ENCODE peak calls at places on chromosome 1, in six cellular contexts. F, N, O, M, W and L are unnamed samples.

GRCh38 chr1:48177257-48177656 is 45.3 kb upstream of the SLC5A9 start:
- DNase-seq in F (peak; percentile 17), N (no peak), O (no peak), M (peak; percentile 76), W (no peak), L (no peak)

GRCh38 chr1:43005460-43006351 is 47.0 kb upstream of the SLC2A1 start:
- DNase-seq in F (no peak), N (no peak), O (no peak), M (peak; percentile 61), W (no peak), L (no peak)

GRCh38 chr1:227913969-227914791 is 33.6 kb downstream of the WNT9A start:
- DNase-seq in F (no peak), N (no peak), O (no peak), M (no peak), W (no peak), L (no peak)

GRCh38 chr1:67299296-67299695 is 8.4 kb upstream of the IL12RB2 start:
- DNase-seq in F (no peak), N (no peak), O (no peak), M (no peak), W (no peak), L (no peak)

GRCh38 chr1:117592155-117592554 is 13.7 kb upstream of the TENT5C start:
- DNase-seq in F (no peak), N (peak; percentile 91), O (no peak), M (no peak), W (no peak), L (no peak)

GRCh38 chr1:204074274-204075115 is 1.6 kb downstream of the SOX13 start:
- DNase-seq in F (peak; percentile 84), N (peak; percentile 58), O (peak; percentile 90), M (no peak), W (peak; percentile 58), L (no peak)

GRCh38 chr1:201354901-201355295 is 22.6 kb downstream of the TNNT2 start:
- DNase-seq in F (no peak), N (no peak), O (no peak), M (no peak), W (no peak), L (no peak)

GRCh38 chr1:233281711-233282581 is 13.6 kb downstream of the PCNX2 start:
- DNase-seq in F (no peak), N (no peak), O (no peak), M (no peak), W (no peak), L (no peak)

DNA sequence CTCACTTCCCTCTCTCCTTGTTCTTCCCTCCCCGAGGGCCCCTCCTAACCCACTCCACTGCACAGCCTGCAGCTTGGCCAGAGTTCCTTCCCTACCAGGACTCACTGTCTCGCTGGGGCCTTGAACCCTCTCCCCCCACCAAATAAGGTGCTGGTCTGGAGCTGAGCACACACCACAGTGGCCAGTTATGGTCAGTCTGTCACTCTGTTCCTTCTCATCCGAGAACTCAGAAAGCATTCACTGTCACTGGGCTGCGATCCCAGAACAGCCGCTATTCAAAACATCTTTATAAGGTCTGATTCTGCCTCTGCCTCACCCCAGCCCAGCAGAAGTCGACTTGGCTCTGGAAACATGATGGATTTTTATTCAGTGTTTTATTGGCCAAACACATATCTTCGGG is 19.8 kb upstream of the LBR start:
- DNase-seq in F (peak; percentile 69), N (no peak), O (peak; percentile 97), M (no peak), W (no peak), L (peak; percentile 45)
- TF ChIP-seq EP300 in F (peak; percentile 25), N (peak; percentile 88), O (peak; percentile 76), M (no peak), W (no peak), L (peak; percentile 4)

GRCh38 chr1:221439008-221439733 is 302.7 kb downstream of the DUSP10 start:
- DNase-seq in F (no peak), N (no peak), O (no peak), M (no peak), W (peak; percentile 42), L (no peak)
- TF ChIP-seq EP300 in F (no peak), N (no peak), O (no peak), M (no peak), W (no peak), L (no peak)

DNA sequence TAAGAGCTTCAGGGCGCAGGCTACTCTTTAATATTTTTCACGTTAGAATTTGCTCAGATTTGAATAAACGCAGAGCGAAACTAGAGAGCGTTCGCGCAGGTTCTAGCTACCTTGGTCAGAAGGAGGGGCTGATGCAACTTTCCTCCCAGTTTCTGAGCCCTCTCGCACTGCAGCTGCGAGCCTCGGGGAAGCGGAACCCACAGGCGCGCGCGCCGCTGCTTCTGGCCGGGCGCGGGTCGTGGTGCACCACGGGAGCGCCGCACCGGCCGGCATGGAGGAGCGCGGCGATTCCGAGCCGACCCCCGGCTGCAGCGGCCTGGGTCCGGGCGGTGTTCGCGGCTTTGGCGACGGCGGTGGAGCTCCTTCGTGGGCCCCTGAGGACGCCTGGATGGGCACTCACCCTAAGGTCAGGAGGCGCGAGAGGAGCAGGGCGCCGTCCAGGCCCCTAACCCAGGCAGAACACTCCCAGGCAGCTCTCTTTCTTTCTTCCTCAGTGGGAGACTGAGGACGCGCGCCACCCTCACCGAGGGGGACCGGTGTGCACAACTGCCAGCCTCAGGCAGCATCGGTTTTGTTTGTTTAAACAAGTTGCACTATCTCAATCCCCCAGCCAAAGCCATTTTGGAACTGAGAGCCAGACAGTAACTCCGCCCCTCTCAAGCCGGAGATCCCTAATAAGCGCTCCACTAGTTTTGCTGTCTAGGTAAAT is at the start of gene TSEN15:
- DNase-seq in F (peak; percentile 66), N (peak; percentile 86), O (peak; percentile 89), M (peak; percentile 92), W (peak; percentile 73), L (peak; percentile 54)
- TF ChIP-seq EP300 in F (no peak), N (no peak), O (no peak), M (peak; percentile 78), W (no peak), L (peak; percentile 64)

DNA sequence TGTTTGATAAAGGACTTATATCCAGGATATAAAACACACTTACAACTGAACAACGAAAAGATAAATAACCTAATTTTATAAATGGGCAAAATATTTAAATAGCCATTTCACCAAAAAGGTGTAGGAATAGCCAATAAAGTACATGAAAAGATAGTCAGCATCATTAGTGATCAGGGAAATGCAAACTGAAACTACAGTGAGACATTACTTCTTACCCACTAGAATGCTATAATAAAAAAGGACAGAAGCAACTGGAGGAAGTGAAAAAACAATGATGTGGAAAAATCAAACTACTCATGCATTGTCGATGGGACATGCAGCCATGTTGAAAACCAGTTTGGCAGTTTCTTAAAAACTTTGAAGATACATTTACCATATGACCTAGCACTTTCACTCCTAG is 43.4 kb upstream of the HSD3B1 start:
- DNase-seq in F (no peak), N (no peak), O (no peak), M (no peak), W (no peak), L (no peak)
- TF ChIP-seq EP300 in F (no peak), N (no peak), O (no peak), M (no peak), W (no peak), L (no peak)

GRCh38 chr1:106651028-106651752 is 405.3 kb upstream of the PRMT6 start:
- DNase-seq in F (no peak), N (no peak), O (no peak), M (no peak), W (no peak), L (no peak)

DNA sequence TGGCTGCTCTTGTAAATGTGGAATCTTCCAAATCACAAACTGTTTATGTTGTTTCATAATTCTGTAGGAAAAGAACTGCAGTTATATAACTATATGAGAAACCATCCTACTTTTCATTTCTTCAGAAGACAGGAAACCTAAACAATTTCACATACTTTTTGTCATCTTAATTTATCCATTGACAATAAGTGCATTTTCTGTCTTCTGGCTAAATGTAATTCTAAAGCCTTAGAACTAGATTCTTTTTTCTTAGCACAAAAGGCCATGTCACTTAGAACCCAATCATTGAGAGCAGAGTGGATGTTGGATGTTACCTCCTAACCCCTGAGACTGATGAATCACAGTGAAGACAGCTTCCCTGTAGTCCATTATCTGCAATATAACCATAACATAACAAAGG is 410.2 kb upstream of the PRMT6 start:
- DNase-seq in F (no peak), N (no peak), O (no peak), M (no peak), W (no peak), L (no peak)
- TF ChIP-seq EP300 in F (no peak), N (no peak), O (no peak), M (no peak), W (no peak), L (no peak)

GRCh38 chr1:56507925-56508522 is 71.3 kb downstream of the PLPP3 start:
- DNase-seq in F (no peak), N (peak; percentile 27), O (no peak), M (no peak), W (no peak), L (no peak)

GRCh38 chr1:56506951-56507437 is 72.4 kb downstream of the PLPP3 start:
- DNase-seq in F (no peak), N (no peak), O (no peak), M (no peak), W (no peak), L (no peak)

GRCh38 chr1:56509713-56510641 is 69.4 kb downstream of the PLPP3 start:
- DNase-seq in F (no peak), N (no peak), O (no peak), M (peak; percentile 50), W (no peak), L (no peak)

GRCh38 chr1:56510642-56511021 is 68.7 kb downstream of the PLPP3 start:
- DNase-seq in F (no peak), N (no peak), O (no peak), M (peak; percentile 42), W (no peak), L (no peak)

GRCh38 chr1:56508523-56508983 is 70.8 kb downstream of the PLPP3 start:
- DNase-seq in F (no peak), N (peak; percentile 78), O (peak; percentile 76), M (no peak), W (no peak), L (peak; percentile 68)
- TF ChIP-seq EP300 in F (no peak), N (no peak), O (no peak), M (no peak), W (no peak), L (no peak)

GRCh38 chr1:91712981-91713841 is 172.7 kb downstream of the TGFBR3 start:
- DNase-seq in F (peak; percentile 78), N (no peak), O (peak; percentile 89), M (peak; percentile 63), W (no peak), L (peak; percentile 79)
- TF ChIP-seq EP300 in F (peak; percentile 21), N (no peak), O (no peak), M (peak; percentile 30), W (no peak), L (peak; percentile 90)